ENCODE peak calls at places on chromosomes 4 and X, in eight cellular contexts. V is left lobe of liver, Y is neuronal stem cell, N is NCI-H2081, X is lower leg skin, J is right lobe of liver, W is upper lobe of left lung, F is mucosa of descending colon. Q is an unnamed sample.

GRCh38 chr4:82287720-82288119 is 86.1 kb downstream of the HNRNPD start:
- DNase-seq in V (no peak), Y (no peak), N (no peak), X (no peak), J (no peak), W (no peak), F (no peak), Q (no peak)

GRCh38 chrX:67781132-67781531 is 237.3 kb downstream of the AR start:
- DNase-seq in V (no peak), Y (no peak), N (no peak), X (no peak), J (no peak), W (no peak), F (no peak), Q (peak)

GRCh38 chrX:130055899-130056298 is 54.4 kb downstream of the ELF4 start:
- DNase-seq in V (no peak), Y (no peak), N (no peak), X (no peak), J (no peak), W (no peak), F (no peak), Q (no peak)

GRCh38 chrX:43175428-43175827 is 397.5 kb upstream of the PPP1R2C start:
- DNase-seq in V (no peak), Y (no peak), N (no peak), X (no peak), J (no peak), W (no peak), F (no peak), Q (no peak)

GRCh38 chrX:154317391-154318000 is 21.9 kb downstream of the TKTL1 start:
- DNase-seq in V (no peak), Y (no peak), N (no peak), X (no peak), J (peak), W (no peak), F (no peak), Q (peak)

GRCh38 chr4:185127021-185127925 is 15.8 kb upstream of the SLC25A4 start:
- DNase-seq in V (no peak), Y (no peak), N (no peak), X (no peak), J (peak), W (peak), F (no peak), Q (peak)

GRCh38 chr4:136078971-136079370 is 1453.3 kb downstream of the PCDH18 start:
- DNase-seq in V (no peak), Y (no peak), N (no peak), X (no peak), J (no peak), W (no peak), F (no peak), Q (peak)

GRCh38 chr4:156188596-156188995 is 234.9 kb upstream of the CTSO start:
- DNase-seq in V (no peak), Y (no peak), N (no peak), X (no peak), J (no peak), W (no peak), F (no peak), Q (peak)

GRCh38 chrX:45497290-45497689 is 296.6 kb upstream of the DIPK2B start:
- DNase-seq in V (no peak), Y (no peak), N (no peak), X (no peak), J (no peak), W (no peak), F (no peak), Q (no peak)

GRCh38 chrX:119604778-119605177 is 1.4 kb downstream of the NKRF start:
- DNase-seq in V (no peak), Y (no peak), N (no peak), X (no peak), J (no peak), W (no peak), F (no peak), Q (no peak)

GRCh38 chr4:127936974-127937373 is 28.0 kb downstream of the MFSD8 start:
- DNase-seq in V (no peak), Y (no peak), N (no peak), X (no peak), J (no peak), W (no peak), F (no peak), Q (peak)

GRCh38 chrX:53088136-53088974 is 5.6 kb upstream of the KANTR start:
- DNase-seq in V (peak), Y (no peak), N (peak), X (peak), J (peak), W (peak), F (peak), Q (peak)

GRCh38 chrX:148572332-148572731 is 71.9 kb downstream of the AFF2 start:
- DNase-seq in V (no peak), Y (no peak), N (no peak), X (no peak), J (no peak), W (no peak), F (no peak), Q (no peak)

GRCh38 chr4:25441519-25442117 is 64.6 kb downstream of the ANAPC4 start:
- DNase-seq in V (peak), Y (peak), N (peak), X (peak), J (no peak), W (no peak), F (no peak), Q (peak)

GRCh38 chr4:45539142-45539814 is 584.6 kb downstream of the GABRG1 start:
- DNase-seq in V (no peak), Y (no peak), N (no peak), X (no peak), J (no peak), W (no peak), F (no peak), Q (no peak)

GRCh38 chr4:141501931-141502330 is 134.5 kb upstream of the IL15 start:
- DNase-seq in V (no peak), Y (no peak), N (no peak), X (no peak), J (no peak), W (no peak), F (no peak), Q (peak)

GRCh38 chr4:6885953-6886557 is 23.6 kb upstream of the TBC1D14 start:
- DNase-seq in V (peak), Y (no peak), N (peak), X (peak), J (peak), W (no peak), F (no peak), Q (peak)

GRCh38 chrX:63764946-63765345 is 20.1 kb downstream of the ARHGEF9 start:
- DNase-seq in V (no peak), Y (no peak), N (no peak), X (no peak), J (no peak), W (no peak), F (no peak), Q (no peak)

GRCh38 chr4:168541608-168541953 is 44.7 kb downstream of the PALLD start:
- DNase-seq in V (no peak), Y (no peak), N (no peak), X (no peak), J (no peak), W (no peak), F (no peak), Q (peak)

GRCh38 chr4:138927065-138927464 is 88.5 kb upstream of the NOCT start:
- DNase-seq in V (no peak), Y (no peak), N (no peak), X (no peak), J (no peak), W (no peak), F (no peak), Q (peak)

GRCh38 chr4:122632396-122633143 is 11.7 kb upstream of the IL21 start:
- DNase-seq in V (no peak), Y (no peak), N (peak), X (no peak), J (no peak), W (no peak), F (no peak), Q (no peak)

GRCh38 chr4:1202526-1203378 is 30.4 kb upstream of the SPON2 start:
- DNase-seq in V (no peak), Y (no peak), N (no peak), X (no peak), J (no peak), W (peak), F (peak), Q (no peak)

GRCh38 chr4:152028131-152028530 is 267.3 kb upstream of the GATB start:
- DNase-seq in V (no peak), Y (no peak), N (no peak), X (no peak), J (no peak), W (no peak), F (no peak), Q (no peak)

GRCh38 chr4:119244344-119244743 is 31.8 kb downstream of the USP53 start:
- DNase-seq in V (no peak), Y (no peak), N (no peak), X (no peak), J (no peak), W (no peak), F (no peak), Q (no peak)

GRCh38 chrX:140817943-140818342 is 108.4 kb downstream of the LINC00632 start:
- DNase-seq in V (no peak), Y (no peak), N (no peak), X (no peak), J (no peak), W (no peak), F (no peak), Q (peak)

GRCh38 chr4:5051210-5051691 is at the start of gene STK32B:
- DNase-seq in V (peak), Y (peak), N (no peak), X (peak), J (no peak), W (peak), F (peak), Q (peak)

GRCh38 chr4:138110815-138111214 is 131.3 kb downstream of the SLC7A11 start:
- DNase-seq in V (no peak), Y (no peak), N (no peak), X (no peak), J (no peak), W (no peak), F (no peak), Q (no peak)

GRCh38 chr4:180828455-180829018 is 1414.7 kb upstream of the TENM3 start:
- DNase-seq in V (no peak), Y (peak), N (peak), X (no peak), J (no peak), W (no peak), F (no peak), Q (peak)

GRCh38 chrX:38837389-38837788 is 36.1 kb downstream of the MID1IP1 start:
- DNase-seq in V (no peak), Y (no peak), N (no peak), X (no peak), J (no peak), W (no peak), F (no peak), Q (no peak)

GRCh38 chrX:22987452-22987851 is 12.3 kb upstream of the DDX53 start:
- DNase-seq in V (no peak), Y (no peak), N (no peak), X (no peak), J (no peak), W (no peak), F (no peak), Q (peak)

GRCh38 chr4:159355456-159355855 is 252.6 kb downstream of the RAPGEF2 start:
- DNase-seq in V (no peak), Y (no peak), N (no peak), X (no peak), J (no peak), W (no peak), F (no peak), Q (no peak)

GRCh38 chr4:32985256-32985655 is 2265.1 kb downstream of the PCDH7 start:
- DNase-seq in V (no peak), Y (no peak), N (no peak), X (no peak), J (no peak), W (no peak), F (no peak), Q (peak)

GRCh38 chr4:42720514-42720913 is 63.6 kb upstream of the ATP8A1 start:
- DNase-seq in V (no peak), Y (no peak), N (no peak), X (no peak), J (no peak), W (no peak), F (no peak), Q (no peak)

GRCh38 chr4:95158626-95159025 is 390.1 kb downstream of the UNC5C start:
- DNase-seq in V (no peak), Y (no peak), N (no peak), X (no peak), J (no peak), W (no peak), F (no peak), Q (no peak)

GRCh38 chr4:2413821-2414610 is 4.4 kb downstream of the ZFYVE28 start:
- DNase-seq in V (no peak), Y (no peak), N (no peak), X (no peak), J (no peak), W (peak), F (peak), Q (peak)

GRCh38 chr4:87965501-87965975 is 10.0 kb upstream of the SPP1 start:
- DNase-seq in V (no peak), Y (no peak), N (no peak), X (no peak), J (peak), W (peak), F (no peak), Q (no peak)

GRCh38 chrX:154758696-154759095 is 4.0 kb upstream of the DKC1 start:
- DNase-seq in V (no peak), Y (no peak), N (no peak), X (no peak), J (no peak), W (no peak), F (no peak), Q (no peak)

GRCh38 chr4:56028165-56028564 is 79.4 kb downstream of the CEP135 start:
- DNase-seq in V (no peak), Y (no peak), N (no peak), X (no peak), J (no peak), W (no peak), F (no peak), Q (no peak)

GRCh38 chr4:140223056-140223810 is 69.2 kb upstream of the MAML3 start:
- DNase-seq in V (no peak), Y (no peak), N (no peak), X (no peak), J (no peak), W (no peak), F (no peak), Q (no peak)